ENCODE peak calls at places on chromosomes 11 and 22, in four cellular contexts. Q, R, A and F are unnamed samples.

GRCh38 chr11:102552447-102553200 is 22.1 kb upstream of the MMP7 start:
- DNase-seq in Q (no peak), R (peak), A (peak), F (no peak)

GRCh38 chr11:124717786-124718634 is 21.7 kb upstream of the NRGN start:
- DNase-seq in A (peak), R (peak), Q (peak), F (peak)

GRCh38 chr11:65593518-65594414 is 1.8 kb downstream of the KCNK7 start:
- DNase-seq in Q (no peak), R (no peak), A (peak), F (peak)

GRCh38 chr11:19597194-19597593 is 115.4 kb upstream of the NAV2 start:
- DNase-seq in A (no peak), R (peak), Q (no peak), F (no peak)

GRCh38 chr11:47330002-47330911 is 22.2 kb downstream of the MYBPC3 start:
- DNase-seq in R (peak), Q (no peak), A (peak), F (peak)

GRCh38 chr11:57490456-57491248 is 24.9 kb downstream of the SLC43A1 start:
- DNase-seq in A (no peak), R (peak), Q (no peak), F (no peak)

GRCh38 chr11:112439614-112440013 is 179.0 kb upstream of the PLET1 start:
- DNase-seq in R (no peak), A (no peak), Q (no peak), F (no peak)

GRCh38 chr11:1546077-1546535 is 26.0 kb downstream of the DUSP8 start:
- DNase-seq in A (no peak), R (no peak), Q (peak), F (peak)

GRCh38 chr11:86955674-86956522 is 703 bp upstream of the FZD4 start:
- DNase-seq in R (peak), Q (peak), A (peak), F (peak)

DNA sequence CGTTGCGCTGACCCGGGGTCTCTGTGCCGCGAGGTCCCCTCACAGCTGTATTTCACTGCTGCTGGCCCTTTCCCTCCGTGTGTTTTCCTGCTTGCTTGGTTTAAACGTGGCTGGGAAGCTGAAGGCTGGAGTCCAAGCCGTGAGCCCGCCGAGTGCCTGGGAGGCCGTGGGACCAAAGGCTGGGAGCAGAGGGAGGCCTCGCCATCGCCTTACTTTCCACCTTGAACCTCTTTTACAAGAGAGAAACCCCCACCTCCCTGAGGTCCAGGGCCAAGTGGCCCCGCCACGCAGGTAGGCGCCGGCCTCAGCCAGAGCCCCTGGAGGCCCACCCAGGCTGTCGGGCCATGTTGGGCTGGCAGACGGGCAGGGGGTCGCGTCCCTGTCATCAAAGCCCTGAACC is 411.6 kb downstream of the TBC1D22A start:
- DNase-seq in A (no peak), R (no peak), Q (no peak), F (peak)
- H4K5ac ChIP-seq in A (no peak), R (no peak), Q (no peak), F (no peak)

GRCh38 chr22:50722048-50722701 is 15.8 kb upstream of the ACR start:
- DNase-seq in A (no peak), R (no peak), Q (no peak), F (no peak)
- H4K5ac ChIP-seq in A (no peak), R (no peak), Q (no peak), F (no peak)

GRCh38 chr11:128575174-128575955 is 12.0 kb downstream of the ETS1 start:
- DNase-seq in A (no peak), Q (no peak), R (no peak), F (no peak)
- H4K5ac ChIP-seq in A (no peak), Q (no peak), R (no peak), F (no peak)

GRCh38 chr22:17874231-17874630 is 100.0 kb upstream of the BID start:
- DNase-seq in Q (no peak), R (no peak), A (no peak), F (no peak)

GRCh38 chr22:17872491-17872890 is 98.2 kb upstream of the BID start:
- DNase-seq in Q (no peak), A (no peak), R (peak), F (no peak)

GRCh38 chr22:17873116-17873515 is 98.8 kb upstream of the BID start:
- DNase-seq in A (no peak), R (no peak), Q (no peak), F (no peak)

GRCh38 chr22:17875156-17875555 is 100.9 kb upstream of the BID start:
- DNase-seq in Q (no peak), R (no peak), A (no peak), F (no peak)

DNA sequence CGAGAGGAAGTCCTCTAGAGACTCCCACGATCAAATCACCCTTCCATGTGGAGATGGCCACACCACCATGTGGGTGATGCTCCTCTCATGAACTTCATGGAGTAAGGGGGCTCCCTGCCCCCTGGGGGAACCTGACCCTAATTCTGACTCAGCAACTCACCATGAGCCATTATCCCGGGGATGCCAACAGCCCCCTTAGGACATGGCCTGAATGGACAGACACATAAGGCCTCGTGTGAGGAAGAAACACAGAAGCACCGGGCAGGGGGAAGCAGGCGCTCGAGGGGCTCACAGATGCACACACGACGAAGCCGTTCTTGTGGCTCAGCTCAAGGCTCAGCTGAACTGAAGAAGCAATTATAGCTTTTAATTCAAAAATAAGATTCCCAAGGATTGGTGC is 99.5 kb upstream of the BID start:
- DNase-seq in A (no peak), Q (no peak), R (no peak), F (no peak)
- H4K5ac ChIP-seq in A (no peak), Q (no peak), R (no peak), F (no peak)

GRCh38 chr11:6687876-6688275 is 4.7 kb upstream of the MRPL17 start:
- DNase-seq in A (no peak), Q (no peak), R (no peak), F (no peak)
- H4K5ac ChIP-seq in A (no peak), Q (no peak), R (no peak), F (no peak)

DNA sequence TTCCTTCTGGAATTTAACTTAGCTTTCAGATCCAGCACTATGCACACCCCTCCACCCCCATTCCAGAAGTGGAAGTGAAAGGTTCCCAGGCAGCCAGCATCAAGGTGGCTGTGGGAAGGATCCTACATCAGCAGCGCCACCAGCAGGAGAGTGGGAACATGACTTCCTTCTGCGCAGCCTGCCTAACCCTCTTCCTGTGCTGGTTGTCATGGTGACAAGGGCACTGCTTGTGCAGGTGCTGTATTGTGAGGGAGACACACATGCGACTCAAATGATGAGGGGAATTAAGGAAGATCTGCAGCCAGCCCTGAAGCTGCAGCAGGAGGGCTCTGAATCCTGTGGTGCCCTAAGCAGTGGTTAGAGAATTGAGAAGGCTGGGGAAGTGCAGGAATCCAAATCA is 904.4 kb upstream of the API5 start:
- DNase-seq in A (peak), R (no peak), Q (peak), F (peak)
- H4K5ac ChIP-seq in A (no peak), R (no peak), Q (no peak), F (no peak)

GRCh38 chr11:132463941-132464340 is 1068.4 kb downstream of the OPCML start:
- DNase-seq in A (no peak), Q (no peak), R (no peak), F (no peak)

GRCh38 chr11:132466983-132467382 is 1065.3 kb downstream of the OPCML start:
- DNase-seq in A (peak), Q (no peak), R (no peak), F (no peak)

GRCh38 chr11:132464939-132465338 is 1067.4 kb downstream of the OPCML start:
- DNase-seq in A (no peak), R (no peak), Q (no peak), F (no peak)
- H4K5ac ChIP-seq in A (no peak), R (no peak), Q (no peak), F (no peak)

GRCh38 chr22:32590556-32590955 is 115.9 kb downstream of the FBXO7 start:
- DNase-seq in R (peak), A (no peak), Q (no peak), F (no peak)
- H4K5ac ChIP-seq in R (no peak), A (no peak), Q (no peak), F (no peak)

GRCh38 chr11:36216061-36216615 is 73.1 kb downstream of the COMMD9 start:
- DNase-seq in R (peak), Q (no peak), A (no peak), F (no peak)
- H4K5ac ChIP-seq in R (no peak), Q (no peak), A (no peak), F (no peak)